ENCODE peak calls at places on chromosome 10, in six cellular contexts. One of them, this sample, is unnamed.

GRCh38 chr10:72080042-72081035 is 8.0 kb downstream of the SPOCK2 start:
- DNase-seq in HFF-Myc: no peak
- DNase-seq in HFFc6: no peak
- DNase-seq in GM13977: no peak
- DNase-seq in type B pancreatic cell: no peak
- DNase-seq in heart right ventricle: no peak
- DNase-seq in this sample: no peak

GRCh38 chr10:71766717-71767419 is 6.5 kb downstream of the VSIR start:
- DNase-seq in HFF-Myc: peak
- DNase-seq in HFFc6: peak
- DNase-seq in GM13977: no peak
- DNase-seq in type B pancreatic cell: no peak
- DNase-seq in heart right ventricle: peak
- DNase-seq in this sample: peak

GRCh38 chr10:70441877-70442205 is 360 bp upstream of the NODAL start:
- DNase-seq in HFF-Myc: no peak
- DNase-seq in HFFc6: no peak
- DNase-seq in GM13977: no peak
- DNase-seq in type B pancreatic cell: no peak
- DNase-seq in heart right ventricle: no peak
- DNase-seq in this sample: no peak

GRCh38 chr10:809671-810350 is 120.3 kb upstream of the DIP2C start:
- DNase-seq in HFF-Myc: no peak
- DNase-seq in HFFc6: no peak
- DNase-seq in GM13977: no peak
- DNase-seq in type B pancreatic cell: no peak
- DNase-seq in heart right ventricle: peak
- DNase-seq in this sample: no peak

GRCh38 chr10:74921744-74922143 is 95.3 kb downstream of the KAT6B start:
- DNase-seq in HFF-Myc: no peak
- DNase-seq in HFFc6: no peak
- DNase-seq in GM13977: no peak
- DNase-seq in type B pancreatic cell: no peak
- DNase-seq in heart right ventricle: no peak
- DNase-seq in this sample: no peak

GRCh38 chr10:13563481-13564445 is 23.0 kb upstream of the PRPF18 start:
- DNase-seq in HFF-Myc: no peak
- DNase-seq in HFFc6: no peak
- DNase-seq in GM13977: no peak
- DNase-seq in type B pancreatic cell: no peak
- DNase-seq in heart right ventricle: no peak
- DNase-seq in this sample: no peak

GRCh38 chr10:71278691-71279588 is 40.1 kb upstream of the SLC29A3 start:
- DNase-seq in HFF-Myc: no peak
- DNase-seq in HFFc6: no peak
- DNase-seq in GM13977: no peak
- DNase-seq in type B pancreatic cell: no peak
- DNase-seq in heart right ventricle: no peak
- DNase-seq in this sample: no peak

GRCh38 chr10:85643839-85644525 is 722.6 kb downstream of the GRID1 start:
- DNase-seq in HFF-Myc: no peak
- DNase-seq in HFFc6: no peak
- DNase-seq in GM13977: no peak
- DNase-seq in type B pancreatic cell: no peak
- DNase-seq in heart right ventricle: no peak
- DNase-seq in this sample: no peak

GRCh38 chr10:61452229-61452651 is 941 bp downstream of the TMEM26 start:
- DNase-seq in HFF-Myc: no peak
- DNase-seq in HFFc6: no peak
- DNase-seq in GM13977: no peak
- DNase-seq in type B pancreatic cell: no peak
- DNase-seq in heart right ventricle: peak
- DNase-seq in this sample: no peak

GRCh38 chr10:106947643-106948042 is 216.9 kb downstream of the SORCS1 start:
- DNase-seq in HFF-Myc: no peak
- DNase-seq in HFFc6: no peak
- DNase-seq in GM13977: no peak
- DNase-seq in type B pancreatic cell: no peak
- DNase-seq in heart right ventricle: no peak
- DNase-seq in this sample: no peak

GRCh38 chr10:63537511-63537910 is 16.3 kb downstream of the REEP3 start:
- DNase-seq in HFF-Myc: no peak
- DNase-seq in HFFc6: no peak
- DNase-seq in GM13977: no peak
- DNase-seq in type B pancreatic cell: no peak
- DNase-seq in heart right ventricle: no peak
- DNase-seq in this sample: no peak

GRCh38 chr10:30534465-30535144 is 94.9 kb downstream of the LYZL2 start:
- DNase-seq in HFF-Myc: peak
- DNase-seq in HFFc6: peak
- DNase-seq in GM13977: peak
- DNase-seq in type B pancreatic cell: no peak
- DNase-seq in heart right ventricle: peak
- DNase-seq in this sample: peak

GRCh38 chr10:116771101-116771705 is 28.8 kb upstream of the HSPA12A start:
- DNase-seq in HFF-Myc: peak
- DNase-seq in HFFc6: peak
- DNase-seq in GM13977: no peak
- DNase-seq in type B pancreatic cell: no peak
- DNase-seq in heart right ventricle: peak
- DNase-seq in this sample: peak

GRCh38 chr10:119375574-119376265 is 166.8 kb downstream of the RGS10 start:
- DNase-seq in HFF-Myc: peak
- DNase-seq in HFFc6: no peak
- DNase-seq in GM13977: no peak
- DNase-seq in type B pancreatic cell: no peak
- DNase-seq in heart right ventricle: no peak
- DNase-seq in this sample: no peak

GRCh38 chr10:11016959-11017574 is 605 bp upstream of the CELF2 start:
- DNase-seq in HFF-Myc: no peak
- DNase-seq in HFFc6: no peak
- DNase-seq in GM13977: no peak
- DNase-seq in type B pancreatic cell: no peak
- DNase-seq in heart right ventricle: no peak
- DNase-seq in this sample: no peak

GRCh38 chr10:70589762-70590662 is 12.5 kb downstream of the PRF1 start:
- DNase-seq in HFF-Myc: peak
- DNase-seq in HFFc6: no peak
- DNase-seq in GM13977: no peak
- DNase-seq in type B pancreatic cell: no peak
- DNase-seq in heart right ventricle: no peak
- DNase-seq in this sample: no peak

GRCh38 chr10:121167534-121168243 is 316.5 kb downstream of the WDR11 start:
- DNase-seq in HFF-Myc: no peak
- DNase-seq in HFFc6: no peak
- DNase-seq in GM13977: no peak
- DNase-seq in type B pancreatic cell: no peak
- DNase-seq in heart right ventricle: no peak
- DNase-seq in this sample: no peak

GRCh38 chr10:122660696-122661095 is 39.0 kb downstream of the C10orf120 start:
- DNase-seq in HFF-Myc: no peak
- DNase-seq in HFFc6: no peak
- DNase-seq in GM13977: no peak
- DNase-seq in type B pancreatic cell: no peak
- DNase-seq in heart right ventricle: no peak
- DNase-seq in this sample: no peak

GRCh38 chr10:100993986-100994708 is 5.5 kb upstream of the LZTS2 start:
- DNase-seq in HFF-Myc: no peak
- DNase-seq in HFFc6: peak
- DNase-seq in GM13977: no peak
- DNase-seq in type B pancreatic cell: no peak
- DNase-seq in heart right ventricle: no peak
- DNase-seq in this sample: no peak

GRCh38 chr10:86062647-86063145 is 303.9 kb downstream of the GRID1 start:
- DNase-seq in HFF-Myc: no peak
- DNase-seq in HFFc6: no peak
- DNase-seq in GM13977: no peak
- DNase-seq in type B pancreatic cell: no peak
- DNase-seq in heart right ventricle: no peak
- DNase-seq in this sample: no peak

GRCh38 chr10:46524471-46525176 is 31.8 kb downstream of the GPRIN2 start:
- DNase-seq in HFF-Myc: no peak
- DNase-seq in HFFc6: peak
- DNase-seq in GM13977: no peak
- DNase-seq in type B pancreatic cell: no peak
- DNase-seq in heart right ventricle: no peak
- DNase-seq in this sample: peak

GRCh38 chr10:120208488-120208887 is 248.5 kb upstream of the PLPP4 start:
- DNase-seq in HFF-Myc: no peak
- DNase-seq in HFFc6: no peak
- DNase-seq in GM13977: no peak
- DNase-seq in type B pancreatic cell: no peak
- DNase-seq in heart right ventricle: no peak
- DNase-seq in this sample: no peak

GRCh38 chr10:16933799-16934198 is 116.6 kb upstream of the RSU1 start:
- DNase-seq in HFF-Myc: no peak
- DNase-seq in HFFc6: no peak
- DNase-seq in GM13977: no peak
- DNase-seq in type B pancreatic cell: no peak
- DNase-seq in heart right ventricle: no peak
- DNase-seq in this sample: no peak

GRCh38 chr10:74282151-74282852 is 131.3 kb downstream of the ADK start:
- DNase-seq in HFF-Myc: peak
- DNase-seq in HFFc6: peak
- DNase-seq in GM13977: no peak
- DNase-seq in type B pancreatic cell: no peak
- DNase-seq in heart right ventricle: no peak
- DNase-seq in this sample: no peak

GRCh38 chr10:3102721-3103410 is 35.5 kb downstream of the PFKP start:
- DNase-seq in HFF-Myc: no peak
- DNase-seq in HFFc6: no peak
- DNase-seq in GM13977: no peak
- DNase-seq in type B pancreatic cell: no peak
- DNase-seq in heart right ventricle: no peak
- DNase-seq in this sample: no peak

GRCh38 chr10:61135276-61135721 is 191.3 kb upstream of the RHOBTB1 start:
- DNase-seq in HFF-Myc: no peak
- DNase-seq in HFFc6: no peak
- DNase-seq in GM13977: peak
- DNase-seq in type B pancreatic cell: no peak
- DNase-seq in heart right ventricle: no peak
- DNase-seq in this sample: no peak

GRCh38 chr10:69438531-69439349 is 12.5 kb upstream of the TSPAN15 start:
- DNase-seq in HFF-Myc: no peak
- DNase-seq in HFFc6: peak
- DNase-seq in GM13977: no peak
- DNase-seq in type B pancreatic cell: no peak
- DNase-seq in heart right ventricle: no peak
- DNase-seq in this sample: no peak

GRCh38 chr10:75597691-75598455 is 166.4 kb downstream of the LRMDA start:
- DNase-seq in HFF-Myc: no peak
- DNase-seq in HFFc6: no peak
- DNase-seq in GM13977: no peak
- DNase-seq in type B pancreatic cell: no peak
- DNase-seq in heart right ventricle: no peak
- DNase-seq in this sample: no peak

GRCh38 chr10:51251110-51251509 is 176.8 kb downstream of the PRKG1 start:
- DNase-seq in HFF-Myc: no peak
- DNase-seq in HFFc6: no peak
- DNase-seq in GM13977: no peak
- DNase-seq in type B pancreatic cell: no peak
- DNase-seq in heart right ventricle: no peak
- DNase-seq in this sample: no peak

GRCh38 chr10:75048669-75049098 is 62.8 kb upstream of the SAMD8 start:
- DNase-seq in HFF-Myc: no peak
- DNase-seq in HFFc6: no peak
- DNase-seq in GM13977: no peak
- DNase-seq in type B pancreatic cell: no peak
- DNase-seq in heart right ventricle: no peak
- DNase-seq in this sample: no peak

GRCh38 chr10:3746634-3747033 is 38.4 kb downstream of the KLF6 start:
- DNase-seq in HFF-Myc: no peak
- DNase-seq in HFFc6: no peak
- DNase-seq in GM13977: no peak
- DNase-seq in type B pancreatic cell: no peak
- DNase-seq in heart right ventricle: no peak
- DNase-seq in this sample: no peak

DNA sequence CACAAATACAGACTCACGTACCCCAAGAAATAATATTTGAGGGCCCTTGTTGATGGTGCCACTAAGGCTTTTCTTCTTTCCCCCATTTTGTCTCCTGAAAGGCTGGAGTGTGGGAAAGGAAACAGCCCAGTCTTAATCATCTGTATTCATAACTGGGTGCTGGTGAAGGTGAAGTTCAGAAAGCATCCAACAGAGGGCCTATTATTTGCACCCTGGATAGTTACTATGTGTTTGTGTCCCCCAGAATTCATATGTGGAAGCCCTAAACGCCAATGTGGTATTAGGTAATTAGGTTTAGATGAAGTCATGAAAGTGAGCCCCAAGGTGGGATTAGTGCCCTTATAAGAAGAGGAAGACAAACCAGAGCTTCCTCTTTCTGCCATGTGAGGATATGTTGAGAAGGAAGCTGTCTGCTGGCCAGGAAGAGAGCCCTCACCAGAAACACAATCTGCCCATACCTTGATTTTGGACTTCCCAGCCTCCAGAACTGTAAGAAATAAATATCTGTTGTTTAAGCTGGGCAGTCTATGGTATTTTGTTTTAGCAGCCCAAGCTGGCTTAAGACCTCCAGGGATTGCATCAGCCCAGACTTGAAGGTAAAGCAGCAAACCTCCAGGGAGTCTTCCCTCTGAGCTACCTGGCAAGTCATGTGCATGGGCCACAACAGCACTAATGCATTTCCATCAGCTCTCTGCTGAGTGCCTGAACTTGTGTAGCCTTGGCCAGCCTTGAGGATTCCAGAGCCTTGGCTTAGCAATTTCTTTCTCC is 90.0 kb upstream of the ADRB1 start:
- DNase-seq in HFF-Myc: no peak
- DNase-seq in HFFc6: no peak
- DNase-seq in GM13977: no peak
- DNase-seq in type B pancreatic cell: no peak
- DNase-seq in heart right ventricle: no peak
- DNase-seq in this sample: no peak
- TF ChIP-seq CTCF in HFF-Myc: peak
- TF ChIP-seq CTCF in HFFc6: peak
- TF ChIP-seq CTCF in GM13977: peak
- TF ChIP-seq CTCF in type B pancreatic cell: peak
- TF ChIP-seq CTCF in heart right ventricle: peak
- TF ChIP-seq CTCF in this sample: no peak

GRCh38 chr10:132359305-132360040 is 27.5 kb downstream of the LRRC27 start:
- DNase-seq in HFF-Myc: no peak
- DNase-seq in HFFc6: no peak
- DNase-seq in GM13977: no peak
- DNase-seq in type B pancreatic cell: no peak
- DNase-seq in heart right ventricle: no peak
- DNase-seq in this sample: no peak
- TF ChIP-seq CTCF in HFF-Myc: no peak
- TF ChIP-seq CTCF in HFFc6: no peak
- TF ChIP-seq CTCF in GM13977: no peak
- TF ChIP-seq CTCF in type B pancreatic cell: no peak
- TF ChIP-seq CTCF in heart right ventricle: no peak
- TF ChIP-seq CTCF in this sample: no peak

GRCh38 chr10:109427421-109427820 is 495.9 kb downstream of the XPNPEP1 start:
- DNase-seq in HFF-Myc: no peak
- DNase-seq in HFFc6: peak
- DNase-seq in GM13977: no peak
- DNase-seq in type B pancreatic cell: no peak
- DNase-seq in heart right ventricle: no peak
- DNase-seq in this sample: no peak
- TF ChIP-seq CTCF in HFF-Myc: no peak
- TF ChIP-seq CTCF in HFFc6: peak
- TF ChIP-seq CTCF in GM13977: no peak
- TF ChIP-seq CTCF in type B pancreatic cell: peak
- TF ChIP-seq CTCF in heart right ventricle: no peak
- TF ChIP-seq CTCF in this sample: no peak

GRCh38 chr10:88553116-88553752 is 29.9 kb downstream of the RNLS start:
- DNase-seq in HFF-Myc: peak
- DNase-seq in HFFc6: peak
- DNase-seq in GM13977: peak
- DNase-seq in type B pancreatic cell: no peak
- DNase-seq in heart right ventricle: no peak
- DNase-seq in this sample: no peak
- TF ChIP-seq CTCF in HFF-Myc: peak
- TF ChIP-seq CTCF in HFFc6: peak
- TF ChIP-seq CTCF in GM13977: peak
- TF ChIP-seq CTCF in type B pancreatic cell: peak
- TF ChIP-seq CTCF in heart right ventricle: peak
- TF ChIP-seq CTCF in this sample: peak

This sample was measured in omental fat pad.